ENCODE peak calls at places on chromosomes 16 and 17, in five cellular contexts. F is left lung, U is neural progenitor cell, N is PC-3, W is tibial artery. V is an unnamed sample. For H3K27me3, the result is how much of the 10 kb centered on the place peaks cover.

GRCh38 chr16:88543230-88543813 is 26.9 kb upstream of the ZC3H18 start:
- DNase-seq in F (no peak), U (no peak), N (no peak), W (no peak), V (no peak)

GRCh38 chr17:22512997-22513538 is 820.7 kb downstream of the KCNJ18 start:
- DNase-seq in F (no peak), U (no peak), N (no peak), W (no peak), V (no peak)

GRCh38 chr17:21127508-21128077 is 829 bp downstream of the DHRS7B start:
- DNase-seq in F (no peak), U (no peak), N (peak), W (no peak), V (no peak)

GRCh38 chr17:82653651-82654528 is 5.6 kb upstream of the WDR45B start:
- DNase-seq in F (no peak), U (no peak), N (no peak), W (no peak), V (no peak)

GRCh38 chr16:81668243-81669097 is 110.6 kb upstream of the PLCG2 start:
- DNase-seq in F (no peak), U (no peak), N (no peak), W (no peak), V (no peak)

GRCh38 chr17:40284085-40284713 is 3.5 kb upstream of the CDC6 start:
- DNase-seq in F (no peak), U (no peak), N (peak), W (no peak), V (peak)

GRCh38 chr17:67717192-67717623 is 528 bp upstream of the NOL11 start:
- DNase-seq in F (no peak), U (no peak), N (no peak), W (no peak), V (no peak)

GRCh38 chr17:4586043-4586442 is 1.7 kb downstream of the SMTNL2 start:
- DNase-seq in F (no peak), U (no peak), N (no peak), W (no peak), V (no peak)

GRCh38 chr16:86761117-86761971 is 183.0 kb downstream of the FOXL1 start:
- DNase-seq in F (no peak), U (peak), N (peak), W (peak), V (no peak)

GRCh38 chr16:20359997-20360396 is 7.5 kb upstream of the UMOD start:
- DNase-seq in F (no peak), U (peak), N (no peak), W (no peak), V (no peak)

GRCh38 chr16:73671102-73671501 is 623.2 kb upstream of the ZFHX3 start:
- DNase-seq in F (no peak), U (peak), N (no peak), W (no peak), V (no peak)
- H3K4me3 ChIP-seq in F (no peak), U (no peak), N (no peak), W (no peak), V (no peak)

DNA sequence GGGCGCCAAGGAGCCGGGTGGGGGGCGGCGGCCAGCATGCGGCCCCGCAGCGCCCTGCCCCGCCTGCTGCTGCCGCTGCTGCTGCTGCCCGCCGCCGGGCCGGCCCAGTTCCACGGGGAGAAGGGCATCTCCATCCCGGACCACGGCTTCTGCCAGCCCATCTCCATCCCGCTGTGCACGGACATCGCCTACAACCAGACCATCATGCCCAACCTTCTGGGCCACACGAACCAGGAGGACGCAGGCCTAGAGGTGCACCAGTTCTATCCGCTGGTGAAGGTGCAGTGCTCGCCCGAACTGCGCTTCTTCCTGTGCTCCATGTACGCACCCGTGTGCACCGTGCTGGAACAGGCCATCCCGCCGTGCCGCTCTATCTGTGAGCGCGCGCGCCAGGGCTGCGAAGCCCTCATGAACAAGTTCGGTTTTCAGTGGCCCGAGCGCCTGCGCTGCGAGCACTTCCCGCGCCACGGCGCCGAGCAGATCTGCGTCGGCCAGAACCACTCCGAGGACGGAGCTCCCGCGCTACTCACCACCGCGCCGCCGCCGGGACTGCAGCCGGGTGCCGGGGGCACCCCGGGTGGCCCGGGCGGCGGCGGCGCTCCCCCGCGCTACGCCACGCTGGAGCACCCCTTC is 485 bp downstream of the FZD2 start:
- DNase-seq in F (peak), U (peak), N (no peak), W (peak), V (peak)
- H3K27me3 ChIP-seq in F (under half), U (under half), N (under half), W (under half), V (under half)

GRCh38 chr16:84085774-84086173 is 31.0 kb downstream of the MBTPS1 start:
- DNase-seq in F (no peak), U (no peak), N (no peak), W (no peak), V (no peak)

GRCh38 chr16:84086357-84086756 is 30.4 kb downstream of the MBTPS1 start:
- DNase-seq in F (no peak), U (no peak), N (no peak), W (no peak), V (no peak)

GRCh38 chr16:84088695-84089395 is 27.9 kb downstream of the MBTPS1 start:
- DNase-seq in F (no peak), U (no peak), N (peak), W (no peak), V (no peak)

GRCh38 chr16:84086996-84087395 is 29.7 kb downstream of the MBTPS1 start:
- DNase-seq in F (no peak), U (no peak), N (no peak), W (no peak), V (no peak)

DNA sequence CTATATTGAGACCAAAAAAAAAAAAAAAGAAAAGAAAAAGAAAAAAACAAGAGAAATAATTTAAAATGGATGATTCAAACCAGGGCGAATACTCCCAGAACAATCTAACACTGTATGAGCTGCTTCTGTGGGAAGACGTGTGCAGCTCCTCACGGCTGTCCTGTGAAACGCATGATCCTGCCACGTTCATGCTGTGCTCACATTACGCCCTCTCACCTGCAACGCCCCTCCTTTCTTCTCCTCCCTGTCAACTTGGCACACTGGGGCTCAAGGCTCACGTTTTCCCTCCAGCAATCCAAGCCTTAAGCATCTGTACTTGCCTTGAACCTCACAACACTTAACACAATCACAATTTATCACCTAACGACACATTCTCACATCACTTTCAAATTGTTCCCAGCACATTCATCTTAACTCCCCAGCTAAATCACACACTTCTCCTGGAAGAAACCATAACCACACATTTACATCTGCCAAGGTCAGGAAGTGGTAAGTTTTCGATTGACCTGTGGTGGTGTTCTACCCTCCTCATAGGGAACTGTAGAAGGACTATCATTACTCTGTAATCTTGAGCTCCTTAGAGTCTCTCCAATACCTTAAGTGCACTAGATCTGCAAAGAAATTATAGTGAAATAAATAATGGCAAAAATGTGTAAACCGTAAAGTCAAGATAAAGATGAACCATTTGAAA is 29.1 kb downstream of the MBTPS1 start:
- DNase-seq in F (no peak), U (no peak), N (no peak), W (no peak), V (no peak)
- H3K4me3 ChIP-seq in F (no peak), U (no peak), N (no peak), W (no peak), V (no peak)

GRCh38 chr17:16491703-16492612 is at the start of gene LRRC75A:
- DNase-seq in F (peak), U (peak), N (peak), W (no peak), V (no peak)
- H3K27me3 ChIP-seq in F (under half), U (half or more), N (under half), W (under half), V (under half)

DNA sequence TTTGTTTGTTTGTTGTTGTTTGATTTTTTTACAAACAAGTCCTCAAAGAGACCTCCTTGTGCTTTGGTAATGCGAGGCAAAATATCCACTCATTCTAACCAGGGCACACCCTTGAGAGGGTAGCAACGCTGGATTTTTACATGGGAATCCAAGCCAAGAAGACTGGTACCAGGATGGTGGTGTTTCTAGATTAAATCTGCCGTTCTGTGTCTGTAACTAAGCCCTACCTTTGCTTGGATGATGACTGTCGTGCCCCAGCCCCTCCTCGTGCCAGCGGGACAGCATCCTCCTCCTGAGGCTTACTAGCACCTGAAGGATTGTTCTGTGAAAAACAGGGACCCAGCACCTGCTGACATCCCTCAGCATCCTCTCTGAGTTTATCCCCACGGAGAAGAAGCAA is 5.2 kb upstream of the HSBP1 start:
- DNase-seq in F (no peak), U (no peak), N (peak), W (no peak), V (no peak)
- H3K4me3 ChIP-seq in F (no peak), U (no peak), N (peak), W (peak), V (peak)

V was measured in ascending aorta.